ENCODE peak calls at places on chromosomes 16 and 17, in five cellular contexts. L is tibial artery, G is A549, X is body of pancreas, K is ovary. O is an unnamed sample.

GRCh38 chr17:76868176-76868668 is at the start of gene MGAT5B:
- DNase-seq in L (peak; percentile 57), G (peak; percentile 87), X (peak; percentile 79), K (peak; percentile 87), O (peak; percentile 80)

GRCh38 chr16:88914750-88915368 is 48.4 kb upstream of the PABPN1L start:
- DNase-seq in L (no peak), G (no peak), X (no peak), K (no peak), O (no peak)

GRCh38 chr17:82863941-82864720 is 24.3 kb upstream of the ZNF750 start:
- DNase-seq in L (no peak), G (no peak), X (no peak), K (no peak), O (no peak)

GRCh38 chr17:3859895-3860294 is 13.8 kb upstream of the NCBP3 start:
- DNase-seq in L (no peak), G (no peak), X (no peak), K (no peak), O (no peak)

GRCh38 chr17:49510059-49510719 is 15.1 kb downstream of the NGFR start:
- DNase-seq in L (no peak), G (no peak), X (no peak), K (no peak), O (no peak)

GRCh38 chr17:73013816-73014663 is 78.4 kb downstream of the SLC39A11 start:
- DNase-seq in L (no peak), G (peak; percentile 83), X (no peak), K (no peak), O (no peak)

GRCh38 chr17:41476866-41477815 is 3.8 kb downstream of the KRT35 start:
- DNase-seq in L (no peak), G (no peak), X (no peak), K (peak; percentile 57), O (no peak)

GRCh38 chr16:27550582-27550920 is 607 bp downstream of the KATNIP start:
- DNase-seq in L (no peak), G (peak; percentile 7), X (no peak), K (no peak), O (no peak)

GRCh38 chr17:17139972-17140589 is 66.1 kb downstream of the PLD6 start:
- DNase-seq in L (no peak), G (no peak), X (no peak), K (no peak), O (no peak)

GRCh38 chr16:2500937-2501750 is 12.6 kb upstream of the ATP6V0C start:
- DNase-seq in L (peak; percentile 79), G (peak; percentile 83), X (peak; percentile 83), K (peak; percentile 93), O (peak; percentile 87)

GRCh38 chr17:17839792-17840707 is 3.3 kb upstream of the SREBF1 start:
- DNase-seq in L (peak; percentile 81), G (peak; percentile 90), X (peak; percentile 97), K (peak; percentile 94), O (peak; percentile 97)

GRCh38 chr17:41932821-41933389 is 2.5 kb downstream of the ODAD4 start:
- DNase-seq in L (no peak), G (no peak), X (no peak), K (no peak), O (no peak)

GRCh38 chr17:17684901-17685774 is 3.9 kb downstream of the RAI1 start:
- DNase-seq in L (no peak), G (no peak), X (peak; percentile 56), K (no peak), O (no peak)

GRCh38 chr16:25553711-25554436 is 137.9 kb upstream of the HS3ST4 start:
- DNase-seq in L (no peak), G (peak; percentile 26), X (no peak), K (no peak), O (peak; percentile 32)

GRCh38 chr17:9386401-9386800 is 189.2 kb downstream of the STX8 start:
- DNase-seq in L (no peak), G (no peak), X (no peak), K (no peak), O (no peak)

GRCh38 chr17:2594657-2595085 is 1.2 kb downstream of the PAFAH1B1 start:
- DNase-seq in L (no peak), G (peak; percentile 19), X (no peak), K (no peak), O (no peak)

GRCh38 chr17:40019140-40019991 is 4.1 kb downstream of the CSF3 start:
- DNase-seq in L (no peak), G (no peak), X (no peak), K (peak; percentile 63), O (no peak)

GRCh38 chr17:56203430-56203829 is 50.2 kb downstream of the ANKFN1 start:
- DNase-seq in L (no peak), G (peak; percentile 81), X (no peak), K (no peak), O (no peak)

GRCh38 chr17:67526700-67527099 is 149.6 kb downstream of the PITPNC1 start:
- DNase-seq in L (no peak), G (no peak), X (no peak), K (no peak), O (no peak)

GRCh38 chr17:6444573-6445335 is 499 bp downstream of the PIMREG start:
- DNase-seq in L (no peak), G (no peak), X (no peak), K (no peak), O (no peak)

GRCh38 chr17:10435096-10435495 is 13.3 kb upstream of the MYH8 start:
- DNase-seq in L (no peak), G (no peak), X (no peak), K (no peak), O (no peak)

GRCh38 chr17:38620551-38621277 is 15.0 kb upstream of the SRCIN1 start:
- DNase-seq in L (no peak), G (no peak), X (no peak), K (no peak), O (peak; percentile 18)

GRCh38 chr17:35679007-35679682 is 52.3 kb upstream of the RASL10B start:
- DNase-seq in L (no peak), G (no peak), X (no peak), K (no peak), O (no peak)

GRCh38 chr17:12231027-12231682 is 210.5 kb downstream of the MAP2K4 start:
- DNase-seq in L (no peak), G (peak; percentile 70), X (no peak), K (no peak), O (no peak)

GRCh38 chr16:9050102-9050830 is 41.2 kb upstream of the HAPSTR1 start:
- DNase-seq in L (no peak), G (peak; percentile 41), X (no peak), K (no peak), O (peak; percentile 12)

GRCh38 chr17:36095992-36096391 is 6.0 kb upstream of the CCL3 start:
- DNase-seq in L (no peak), G (no peak), X (no peak), K (no peak), O (no peak)

GRCh38 chr16:52450906-52451305 is 96.0 kb downstream of the TOX3 start:
- DNase-seq in L (no peak), G (no peak), X (no peak), K (no peak), O (no peak)

GRCh38 chr17:69287168-69287567 is 39.8 kb downstream of the ABCA5 start:
- DNase-seq in L (no peak), G (peak; percentile 24), X (no peak), K (no peak), O (no peak)

GRCh38 chr17:2598166-2598565 is 4.7 kb downstream of the PAFAH1B1 start:
- DNase-seq in L (no peak), G (no peak), X (no peak), K (no peak), O (no peak)

GRCh38 chr17:74870512-74870911 is 2.3 kb downstream of the FDXR start:
- DNase-seq in L (no peak), G (no peak), X (no peak), K (peak; percentile 97), O (no peak)

GRCh38 chr16:924063-924462 is 46.7 kb downstream of the LMF1 start:
- DNase-seq in L (no peak), G (no peak), X (no peak), K (no peak), O (no peak)
- H3K4me1 ChIP-seq in L (peaks cover 18% of the 10 kb centered on the region), G (no peaks in the 10 kb centered on the region), X (no peaks in the 10 kb centered on the region), K (no peaks in the 10 kb centered on the region), O (no peaks in the 10 kb centered on the region)

DNA sequence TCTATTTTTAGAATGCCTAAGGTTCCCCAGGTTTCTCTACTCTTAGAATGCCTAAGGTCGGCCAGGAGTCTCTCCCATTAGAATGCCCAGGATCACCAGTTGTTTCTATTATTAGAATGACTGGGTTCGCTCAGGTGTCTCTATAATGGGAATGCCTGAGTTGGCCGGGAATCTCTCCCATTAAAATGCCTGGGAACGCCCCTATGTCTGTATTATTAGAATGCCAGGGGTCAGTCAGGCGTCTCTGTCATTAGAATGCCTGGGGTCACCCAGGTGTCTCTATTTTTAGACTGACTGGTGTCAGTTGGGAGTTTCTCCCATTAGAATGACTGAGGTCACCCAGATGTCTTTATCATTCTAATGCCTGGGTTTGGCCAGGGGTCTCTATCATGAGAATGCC is 2252.5 kb downstream of the TP53TG3F start:
- DNase-seq in L (no peak), G (no peak), X (no peak), K (no peak), O (no peak)
- H3K9me3 ChIP-seq in L (peaks cover 25% of the 10 kb centered on the region), G (no peaks in the 10 kb centered on the region), X (no peaks in the 10 kb centered on the region), K (peaks cover 3% of the 10 kb centered on the region), O (no peaks in the 10 kb centered on the region)

GRCh38 chr16:12144355-12144754 is 167.8 kb downstream of the SNX29 start:
- DNase-seq in L (no peak), G (no peak), X (no peak), K (no peak), O (no peak)

GRCh38 chr16:12145918-12146317 is 169.4 kb downstream of the SNX29 start:
- DNase-seq in L (no peak), G (no peak), X (no peak), K (no peak), O (no peak)

GRCh38 chr16:12141556-12141955 is 165.0 kb downstream of the SNX29 start:
- DNase-seq in L (no peak), G (no peak), X (no peak), K (no peak), O (no peak)

GRCh38 chr16:12142157-12142556 is 165.6 kb downstream of the SNX29 start:
- DNase-seq in L (no peak), G (no peak), X (no peak), K (no peak), O (no peak)

DNA sequence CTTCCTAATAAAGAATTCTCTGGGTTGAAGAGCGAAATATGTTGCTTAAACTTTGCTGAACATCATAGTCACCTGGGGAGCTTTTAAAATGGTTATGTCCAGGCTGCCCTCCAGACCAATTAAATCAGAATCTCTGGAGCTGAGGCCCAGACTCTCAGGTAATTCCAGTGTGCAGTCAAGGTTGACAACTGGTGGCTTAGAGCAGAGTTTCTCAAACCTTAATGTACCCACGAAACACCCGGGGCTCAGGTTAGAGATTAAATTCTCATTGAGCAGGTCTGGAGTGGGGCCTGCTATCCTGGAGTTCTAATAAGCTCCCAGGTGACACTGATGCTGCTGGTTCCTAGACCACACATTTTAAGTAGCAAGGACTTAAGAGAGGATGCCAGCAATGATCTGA is 167.2 kb downstream of the SNX29 start:
- DNase-seq in L (no peak), G (no peak), X (no peak), K (no peak), O (no peak)
- H3K4me1 ChIP-seq in L (no peaks in the 10 kb centered on the region), G (peaks cover 6% of the 10 kb centered on the region), X (no peaks in the 10 kb centered on the region), K (peaks cover 4% of the 10 kb centered on the region), O (no peaks in the 10 kb centered on the region)

DNA sequence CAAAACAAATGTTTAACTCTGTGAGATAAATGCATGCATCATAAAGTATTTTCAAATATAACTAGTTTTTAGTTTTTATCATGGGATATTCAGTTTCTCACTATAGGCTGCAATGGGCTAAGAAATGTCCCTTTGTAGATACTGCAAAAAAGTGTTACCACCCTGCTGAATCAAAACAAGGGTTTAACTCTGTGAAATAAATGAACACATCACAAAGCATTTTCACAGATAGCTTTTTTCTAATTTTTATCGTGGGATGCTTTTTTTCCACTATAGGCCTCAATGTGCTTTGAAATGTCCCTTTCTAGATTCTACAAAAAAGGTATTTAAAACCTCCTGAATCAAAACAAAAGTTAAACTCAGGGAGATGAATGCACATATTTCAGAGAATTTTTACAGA is 541.1 kb downstream of the KCNJ18 start:
- DNase-seq in L (no peak), G (no peak), X (no peak), K (no peak), O (no peak)
- H3K9me3 ChIP-seq in L (no peaks in the 10 kb centered on the region), G (no peaks in the 10 kb centered on the region), X (no peaks in the 10 kb centered on the region), K (no peaks in the 10 kb centered on the region), O (peaks cover 6% of the 10 kb centered on the region)